ENCODE peak calls at places on chromosome 21, in nine cellular contexts. I is effector memory CD4-positive, alpha-beta T cell; F is uterus; D is MM.1S; R is lower lobe of right lung; P is body of pancreas; W is PC-3; L is cardiac muscle cell; U is endothelial cell of umbilical vein. B is an unnamed sample.

GRCh38 chr21:44758781-44759627 is 42.6 kb downstream of the UBE2G2 start:
- DNase-seq in I (no peak), F (no peak), D (no peak), R (no peak), P (no peak), W (no peak), L (no peak), U (no peak), B (no peak)

GRCh38 chr21:38965910-38966504 is 160.3 kb downstream of the ETS2 start:
- DNase-seq in I (no peak), F (no peak), D (peak; percentile 37), R (peak; percentile 80), P (peak; percentile 88), W (no peak), L (peak; percentile 23), U (no peak), B (no peak)

GRCh38 chr21:38478782-38479181 is 19.5 kb downstream of the ERG start:
- DNase-seq in I (no peak), F (no peak), D (peak; percentile 78), R (no peak), P (no peak), W (no peak), L (peak; percentile 83), U (no peak), B (no peak)

GRCh38 chr21:43866659-43867331 is 1.8 kb downstream of the AGPAT3 start:
- DNase-seq in I (peak; percentile 63), F (no peak), D (peak; percentile 85), R (no peak), P (peak; percentile 65), W (peak; percentile 46), L (no peak), U (peak; percentile 18), B (peak; percentile 84)

GRCh38 chr21:37374026-37374425 is 7.5 kb downstream of the DYRK1A start:
- DNase-seq in I (no peak), F (no peak), D (no peak), R (no peak), P (no peak), W (peak; percentile 94), L (peak; percentile 52), U (peak; percentile 85), B (no peak)

GRCh38 chr21:36055551-36055950 is 4.8 kb downstream of the SETD4 start:
- DNase-seq in I (no peak), F (no peak), D (no peak), R (no peak), P (no peak), W (no peak), L (no peak), U (no peak), B (no peak)

GRCh38 chr21:40118527-40118926 is 251.3 kb downstream of the PCP4 start:
- DNase-seq in I (no peak), F (no peak), D (no peak), R (no peak), P (no peak), W (peak; percentile 5), L (no peak), U (no peak), B (no peak)

GRCh38 chr21:25421327-25422028 is 185.8 kb downstream of the MRPL39 start:
- DNase-seq in I (peak; percentile 38), F (no peak), D (peak; percentile 47), R (no peak), P (peak; percentile 35), W (peak; percentile 78), L (peak; percentile 45), U (peak; percentile 60), B (peak; percentile 66)

GRCh38 chr21:45990049-45990711 is 8.6 kb downstream of the COL6A1 start:
- DNase-seq in I (no peak), F (peak; percentile 17), D (no peak), R (peak; percentile 40), P (no peak), W (no peak), L (no peak), U (no peak), B (no peak)
- H3K27ac ChIP-seq in I (no peak overlapping the region), F (peak overlapping the region; percentile 78), D (no peak overlapping the region), R (no peak overlapping the region), P (no peak overlapping the region), W (no peak overlapping the region), L (no peak overlapping the region), U (no peak overlapping the region), B (no peak overlapping the region)

GRCh38 chr21:34822209-34822608 is 153.4 kb downstream of the CLIC6 start:
- DNase-seq in I (no peak), F (no peak), D (no peak), R (no peak), P (no peak), W (no peak), L (no peak), U (no peak), B (no peak)

GRCh38 chr21:34819357-34819999 is 150.7 kb downstream of the CLIC6 start:
- DNase-seq in I (no peak), F (no peak), D (no peak), R (no peak), P (no peak), W (no peak), L (no peak), U (no peak), B (no peak)

GRCh38 chr21:34822957-34823356 is 154.2 kb downstream of the CLIC6 start:
- DNase-seq in I (no peak), F (no peak), D (no peak), R (no peak), P (no peak), W (peak; percentile 72), L (peak; percentile 54), U (no peak), B (no peak)

GRCh38 chr21:34820051-34820450 is 151.3 kb downstream of the CLIC6 start:
- DNase-seq in I (no peak), F (no peak), D (no peak), R (no peak), P (no peak), W (no peak), L (no peak), U (no peak), B (no peak)

DNA sequence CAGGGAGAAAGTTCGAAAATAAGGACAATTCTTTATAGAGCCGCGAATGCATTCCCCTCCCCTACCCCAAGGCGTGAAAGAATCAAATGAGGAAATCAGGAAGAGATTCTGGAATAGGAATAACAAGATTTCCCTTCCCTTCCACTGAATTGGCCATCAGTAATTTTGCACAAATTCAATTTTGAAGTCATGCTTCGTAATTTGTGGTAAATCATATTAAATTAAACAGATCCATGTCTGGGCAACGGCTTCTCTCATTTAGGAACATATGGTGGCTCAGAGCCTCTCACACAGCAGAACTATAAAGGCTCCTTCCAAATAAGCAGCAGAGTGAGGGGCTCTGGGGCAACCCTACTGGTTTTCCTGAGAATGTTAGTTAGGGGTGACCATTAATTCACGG is 152.9 kb downstream of the CLIC6 start:
- DNase-seq in I (no peak), F (no peak), D (no peak), R (no peak), P (no peak), W (no peak), L (no peak), U (no peak), B (no peak)
- H3K36me3 ChIP-seq in I (peaks cover 54% of the 10 kb centered on the region), F (no peaks in the 10 kb centered on the region), D (no peaks in the 10 kb centered on the region), R (peaks cover 71% of the 10 kb centered on the region), P (no peaks in the 10 kb centered on the region), W (peaks cover 86% of the 10 kb centered on the region), L (no peaks in the 10 kb centered on the region), U (peaks cover 18% of the 10 kb centered on the region), B (peaks cover 31% of the 10 kb centered on the region)

GRCh38 chr21:28237661-28238060 is 755.0 kb downstream of the LTN1 start:
- DNase-seq in I (no peak), F (no peak), D (no peak), R (no peak), P (no peak), W (no peak), L (no peak), U (no peak), B (no peak)

GRCh38 chr21:28230559-28230958 is 762.1 kb downstream of the LTN1 start:
- DNase-seq in I (no peak), F (no peak), D (no peak), R (no peak), P (no peak), W (peak; percentile 46), L (peak; percentile 50), U (peak; percentile 49), B (no peak)

GRCh38 chr21:28229811-28230210 is 762.9 kb downstream of the LTN1 start:
- DNase-seq in I (no peak), F (no peak), D (no peak), R (no peak), P (no peak), W (peak; percentile 92), L (peak; percentile 91), U (peak; percentile 37), B (no peak)

GRCh38 chr21:28235169-28235892 is 757.3 kb downstream of the LTN1 start:
- DNase-seq in I (no peak), F (no peak), D (no peak), R (peak; percentile 45), P (peak; percentile 25), W (no peak), L (peak; percentile 63), U (peak; percentile 12), B (no peak)

DNA sequence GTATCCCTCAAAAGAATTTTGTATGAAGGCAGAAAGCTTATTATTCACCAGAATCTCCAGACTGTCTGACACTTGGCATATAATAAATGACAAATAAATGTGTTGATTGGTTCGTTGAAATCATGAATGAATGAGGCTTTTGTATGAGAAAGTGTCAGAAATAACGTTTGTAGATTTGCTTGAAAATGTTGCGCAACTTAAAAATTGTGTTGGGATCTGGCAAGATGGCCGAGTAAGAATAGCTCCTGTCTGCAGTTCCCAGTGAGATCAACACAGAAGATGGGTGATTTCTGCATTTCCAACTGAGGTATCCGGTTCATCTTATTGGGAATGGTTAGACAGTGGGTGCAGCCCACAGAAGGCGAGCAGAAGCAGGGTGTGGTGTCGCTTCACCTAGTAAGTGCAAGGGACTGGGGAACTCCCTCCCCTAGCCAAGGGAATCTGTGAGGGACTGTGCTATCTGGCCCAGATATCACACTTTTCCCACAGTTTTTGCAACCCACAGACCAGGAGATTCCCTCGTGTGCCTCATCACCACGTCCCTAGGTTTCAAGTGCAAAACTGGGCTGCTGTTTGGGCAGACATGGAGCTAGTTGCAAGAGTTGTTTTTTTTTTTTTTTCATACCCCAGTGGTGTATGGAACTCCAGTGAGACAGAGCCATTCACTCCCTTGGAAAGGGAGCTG is 759.0 kb downstream of the LTN1 start:
- DNase-seq in I (no peak), F (no peak), D (no peak), R (no peak), P (no peak), W (no peak), L (no peak), U (no peak), B (no peak)
- H3K27ac ChIP-seq in I (no peak overlapping the region), F (no peak overlapping the region), D (no peak overlapping the region), R (no peak overlapping the region), P (no peak overlapping the region), W (no peak overlapping the region), L (no peak overlapping the region), U (no peak overlapping the region), B (no peak overlapping the region)

DNA sequence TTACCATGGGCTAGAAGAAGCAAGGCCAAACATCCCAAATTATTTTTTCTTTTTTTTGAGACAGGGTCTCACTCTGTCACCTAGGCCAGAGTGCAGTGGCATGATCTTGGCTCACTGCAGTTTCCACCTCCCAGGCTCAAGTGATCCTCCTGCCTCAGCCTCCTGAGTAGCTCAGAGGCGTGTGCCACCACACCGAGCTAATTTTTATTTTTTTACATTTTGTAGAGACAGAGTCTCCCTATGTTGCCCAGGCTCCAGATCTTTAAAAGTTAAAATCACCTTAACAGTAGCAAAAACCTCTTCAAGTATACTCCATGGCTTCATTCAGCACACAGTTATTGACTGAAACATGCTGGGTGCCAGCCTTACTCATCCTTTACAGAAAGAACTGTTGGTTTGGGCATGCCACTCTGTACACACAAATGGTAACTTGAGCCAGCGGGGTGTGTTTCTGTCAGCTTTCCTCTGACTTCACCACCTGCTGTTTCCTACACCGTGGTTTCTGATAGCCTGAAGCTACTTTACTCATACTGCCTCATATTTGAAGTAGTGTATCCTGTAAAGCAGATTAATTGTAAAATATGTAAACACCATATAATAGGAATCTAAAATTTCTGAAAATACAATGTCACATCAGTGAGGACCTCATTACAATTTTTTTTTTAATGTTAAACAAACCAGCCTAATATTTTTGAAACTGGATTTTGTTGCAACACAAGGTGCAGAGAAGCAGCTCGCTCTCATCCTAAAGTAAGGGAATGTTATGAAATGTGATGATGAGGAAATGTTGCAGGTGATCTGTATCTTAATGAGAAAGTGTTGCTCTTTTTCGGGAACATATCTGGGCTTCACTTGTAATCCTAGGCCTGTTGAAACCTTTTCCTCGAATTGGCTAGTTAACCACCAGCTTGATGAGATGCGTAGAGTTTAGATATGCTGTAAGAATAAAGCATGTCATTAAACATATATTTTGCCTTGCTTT is 113.9 kb downstream of the ATP5PO start:
- DNase-seq in I (no peak), F (no peak), D (peak; percentile 83), R (no peak), P (peak; percentile 43), W (peak; percentile 98), L (no peak), U (no peak), B (no peak)
- H3K36me3 ChIP-seq in I (no peaks in the 10 kb centered on the region), F (no peaks in the 10 kb centered on the region), D (no peaks in the 10 kb centered on the region), R (peaks cover 7% of the 10 kb centered on the region), P (no peaks in the 10 kb centered on the region), W (no peaks in the 10 kb centered on the region), L (peaks cover 11% of the 10 kb centered on the region), U (peaks cover 14% of the 10 kb centered on the region), B (no peaks in the 10 kb centered on the region)